ENCODE peak calls at places on chromosomes 4 and X, in six cellular contexts. F is NCI-H2029, Q is sigmoid colon, P is fibroblast of lung, D is mucosa of descending colon, K is SK-N-SH. Z is an unnamed sample.

GRCh38 chrX:154987940-154988339 is 34.6 kb downstream of the F8 start:
- DNase-seq in F (no peak), Q (no peak), P (no peak), D (no peak), K (no peak), Z (no peak)

GRCh38 chr4:53913771-53914170 is 150.6 kb downstream of the CHIC2 start:
- DNase-seq in F (no peak), Q (no peak), P (no peak), D (no peak), K (no peak), Z (no peak)

GRCh38 chr4:185890196-185890595 is 78.2 kb upstream of the SORBS2 start:
- DNase-seq in F (no peak), Q (no peak), P (no peak), D (no peak), K (no peak), Z (no peak)

GRCh38 chrX:129706395-129707072 is 32.2 kb upstream of the XPNPEP2 start:
- DNase-seq in F (peak), Q (no peak), P (no peak), D (no peak), K (peak), Z (peak)

GRCh38 chrX:39613508-39613921 is 484.2 kb downstream of the BCOR start:
- DNase-seq in F (peak), Q (no peak), P (peak), D (peak), K (peak), Z (peak)

GRCh38 chr4:134885436-134885835 is 683.8 kb upstream of the PABPC4L start:
- DNase-seq in F (no peak), Q (no peak), P (no peak), D (no peak), K (no peak), Z (no peak)

GRCh38 chr4:22848332-22848731 is 155.6 kb downstream of the GBA3 start:
- DNase-seq in F (no peak), Q (no peak), P (no peak), D (no peak), K (no peak), Z (no peak)

GRCh38 chr4:120749445-120750151 is 172.9 kb downstream of the PRDM5 start:
- DNase-seq in F (peak), Q (no peak), P (no peak), D (peak), K (no peak), Z (no peak)

GRCh38 chr4:102151696-102152095 is 193.6 kb downstream of the SLC39A8 start:
- DNase-seq in F (no peak), Q (no peak), P (no peak), D (no peak), K (peak), Z (no peak)

GRCh38 chr4:77225022-77225421 is 68.0 kb downstream of the CCNG2 start:
- DNase-seq in F (no peak), Q (no peak), P (no peak), D (no peak), K (no peak), Z (no peak)

GRCh38 chrX:30892591-30892990 is 3.5 kb upstream of the TAB3 start:
- DNase-seq in F (no peak), Q (no peak), P (no peak), D (no peak), K (no peak), Z (peak)

GRCh38 chr4:75512336-75513211 is 1.6 kb downstream of the RCHY1 start:
- DNase-seq in F (no peak), Q (no peak), P (peak), D (no peak), K (no peak), Z (peak)

GRCh38 chr4:1246901-1247810 is 1.8 kb downstream of the CTBP1 start:
- DNase-seq in F (no peak), Q (peak), P (no peak), D (peak), K (peak), Z (peak)

GRCh38 chr4:128716325-128716724 is 93.2 kb upstream of the JADE1 start:
- DNase-seq in F (no peak), Q (peak), P (no peak), D (no peak), K (no peak), Z (no peak)

GRCh38 chr4:80072607-80073361 is at the start of gene ANTXR2:
- DNase-seq in F (peak), Q (peak), P (peak), D (peak), K (peak), Z (peak)

GRCh38 chr4:123890889-123891288 is 494.3 kb downstream of the SPRY1 start:
- DNase-seq in F (no peak), Q (no peak), P (no peak), D (no peak), K (no peak), Z (no peak)

GRCh38 chrX:150869450-150869849 is 29.0 kb downstream of the CD99L2 start:
- DNase-seq in F (no peak), Q (no peak), P (no peak), D (peak), K (no peak), Z (no peak)

GRCh38 chr4:54217642-54218486 is 11.2 kb upstream of the PDGFRA start:
- DNase-seq in F (peak), Q (peak), P (peak), D (peak), K (peak), Z (peak)

GRCh38 chrX:109740076-109740809 is 7.2 kb upstream of the ACSL4 start:
- DNase-seq in F (no peak), Q (no peak), P (no peak), D (no peak), K (no peak), Z (no peak)

GRCh38 chr4:37644962-37645361 is 41.2 kb downstream of the RELL1 start:
- DNase-seq in F (no peak), Q (no peak), P (peak), D (no peak), K (no peak), Z (no peak)

GRCh38 chr4:155543126-155543765 is 123.4 kb upstream of the GUCY1A1 start:
- DNase-seq in F (no peak), Q (no peak), P (peak), D (no peak), K (no peak), Z (no peak)

GRCh38 chr4:169205146-169205806 is 65.5 kb downstream of the SH3RF1 start:
- DNase-seq in F (no peak), Q (no peak), P (peak), D (no peak), K (no peak), Z (no peak)

GRCh38 chr4:109302366-109303140 is at the start of gene COL25A1:
- DNase-seq in F (no peak), Q (peak), P (peak), D (peak), K (peak), Z (peak)

GRCh38 chr4:56858302-56858644 is 36.8 kb upstream of the SPINK2 start:
- DNase-seq in F (no peak), Q (no peak), P (no peak), D (no peak), K (no peak), Z (no peak)

GRCh38 chr4:179415016-179415841 is 1973.0 kb upstream of the AGA start:
- DNase-seq in F (no peak), Q (no peak), P (peak), D (no peak), K (no peak), Z (no peak)

GRCh38 chr4:126051709-126052424 is 737.1 kb downstream of the FAT4 start:
- DNase-seq in F (no peak), Q (no peak), P (peak), D (no peak), K (no peak), Z (no peak)

GRCh38 chr4:174375422-174375821 is 91.7 kb downstream of the CEP44 start:
- DNase-seq in F (no peak), Q (no peak), P (no peak), D (no peak), K (no peak), Z (no peak)

GRCh38 chr4:8035371-8035780 is 95.7 kb upstream of the AFAP1 start:
- DNase-seq in F (peak), Q (no peak), P (peak), D (no peak), K (no peak), Z (no peak)

GRCh38 chr4:153409412-153409811 is 56.7 kb upstream of the TMEM131L start:
- DNase-seq in F (no peak), Q (no peak), P (peak), D (no peak), K (no peak), Z (no peak)

GRCh38 chr4:7872264-7872771 is 67.3 kb downstream of the AFAP1 start:
- DNase-seq in F (peak), Q (peak), P (peak), D (no peak), K (no peak), Z (no peak)

GRCh38 chrX:39856472-39857121 is 241.2 kb downstream of the BCOR start:
- DNase-seq in F (peak), Q (no peak), P (no peak), D (no peak), K (no peak), Z (no peak)

GRCh38 chrX:46380148-46380752 is 165.0 kb downstream of the ZNF674 start:
- DNase-seq in F (no peak), Q (no peak), P (no peak), D (no peak), K (no peak), Z (no peak)

GRCh38 chrX:139429913-139430312 is 100.6 kb upstream of the F9 start:
- DNase-seq in F (no peak), Q (no peak), P (peak), D (no peak), K (no peak), Z (peak)

GRCh38 chrX:106862972-106863688 is 40.0 kb downstream of the RIPPLY1 start:
- DNase-seq in F (no peak), Q (no peak), P (no peak), D (peak), K (peak), Z (peak)

GRCh38 chr4:687975-688694 is 816 bp downstream of the SLC49A3 start:
- DNase-seq in F (no peak), Q (no peak), P (no peak), D (peak), K (no peak), Z (peak)